ENCODE peak calls at places on chromosomes 3 and 15, in seven cellular contexts. Y, B, A, D, G, T and Z are unnamed samples.

GRCh38 chr3:179000144-179000543 is 71.5 kb downstream of the ZMAT3 start:
- DNase-seq in Y (no peak), B (no peak), A (no peak), D (no peak), G (no peak), T (peak; percentile 54), Z (peak; percentile 33)

GRCh38 chr3:139491966-139492365 is 15.7 kb upstream of the RBP2 start:
- DNase-seq in Y (no peak), B (no peak), A (no peak), D (no peak), G (no peak), T (no peak), Z (no peak)

GRCh38 chr15:48331796-48332641 is 790 bp downstream of the DUT start:
- DNase-seq in Y (peak; percentile 84), B (peak; percentile 21), A (no peak), D (no peak), G (no peak), T (peak; percentile 58), Z (peak; percentile 59)

GRCh38 chr15:40511472-40512133 is 40.8 kb downstream of the CHST14 start:
- DNase-seq in Y (peak; percentile 89), B (peak; percentile 62), A (no peak), D (peak; percentile 47), G (peak; percentile 50), T (peak; percentile 72), Z (peak; percentile 40)

GRCh38 chr3:142858043-142858442 is 30.8 kb downstream of the PCOLCE2 start:
- DNase-seq in Y (no peak), B (no peak), A (no peak), D (no peak), G (no peak), T (no peak), Z (no peak)

GRCh38 chr3:34362910-34363309 is 564.5 kb downstream of the PDCD6IP start:
- DNase-seq in Y (no peak), B (no peak), A (no peak), D (no peak), G (no peak), T (no peak), Z (no peak)

GRCh38 chr15:25739687-25740121 is 123.4 kb downstream of the ATP10A start:
- DNase-seq in Y (no peak), B (no peak), A (no peak), D (no peak), G (no peak), T (peak; percentile 38), Z (no peak)

GRCh38 chr3:94360982-94361381 is 298.1 kb downstream of the NSUN3 start:
- DNase-seq in Y (no peak), B (no peak), A (no peak), D (no peak), G (peak; percentile 24), T (peak; percentile 17), Z (no peak)

GRCh38 chr3:101852983-101853382 is 3.7 kb downstream of the NFKBIZ start:
- DNase-seq in Y (no peak), B (no peak), A (no peak), D (no peak), G (no peak), T (no peak), Z (no peak)

GRCh38 chr3:185658504-185658912 is 72.4 kb downstream of the SENP2 start:
- DNase-seq in Y (no peak), B (peak; percentile 14), A (no peak), D (peak; percentile 67), G (peak; percentile 83), T (peak; percentile 97), Z (peak; percentile 95)

GRCh38 chr3:126911162-126912026 is 71.5 kb upstream of the PLXNA1 start:
- DNase-seq in Y (peak; percentile 92), B (peak; percentile 21), A (no peak), D (peak; percentile 96), G (peak; percentile 97), T (peak; percentile 95), Z (peak; percentile 99)

GRCh38 chr15:101013769-101014223 is 94.6 kb downstream of the LRRK1 start:
- DNase-seq in Y (no peak), B (no peak), A (no peak), D (no peak), G (no peak), T (no peak), Z (no peak)

DNA sequence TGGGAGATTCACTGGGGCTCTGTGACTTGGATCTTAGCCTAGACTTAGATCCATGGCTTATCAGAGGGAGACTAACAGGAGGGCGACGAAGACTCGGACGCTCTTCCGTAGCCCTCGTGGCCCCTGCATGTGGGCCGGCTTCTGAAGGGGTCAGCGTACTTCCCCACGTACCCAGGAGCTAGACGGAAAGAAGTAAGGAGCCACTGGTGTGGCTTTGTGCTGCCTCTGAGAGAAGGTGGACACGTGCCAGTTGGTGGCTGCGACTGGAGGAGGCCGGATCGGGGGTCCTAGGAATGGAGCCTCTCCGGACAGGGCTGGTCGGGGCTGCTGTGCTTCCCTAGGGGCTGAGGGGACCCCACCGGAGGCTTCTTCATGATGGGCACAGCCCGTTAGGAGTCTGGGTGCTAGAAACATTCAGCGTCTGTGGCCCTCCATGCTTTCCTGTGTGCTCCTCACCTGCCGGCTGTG is 1.0 kb downstream of the NRROS start:
- DNase-seq in Y (no peak), B (no peak), A (no peak), D (no peak), G (no peak), T (no peak), Z (no peak)
- H2AFZ ChIP-seq in Y (peak overlapping the region; percentile 96), B (no peak overlapping the region), A (no peak overlapping the region), D (no peak overlapping the region), G (no peak overlapping the region), T (no peak overlapping the region), Z (no peak overlapping the region)

GRCh38 chr3:15633159-15633558 is 31.6 kb downstream of the BTD start:
- DNase-seq in Y (no peak), B (no peak), A (no peak), D (no peak), G (peak; percentile 59), T (peak; percentile 26), Z (no peak)

GRCh38 chr3:15630646-15631350 is 29.3 kb downstream of the BTD start:
- DNase-seq in Y (peak; percentile 58), B (no peak), A (no peak), D (peak; percentile 94), G (peak; percentile 71), T (peak; percentile 86), Z (peak; percentile 50)

GRCh38 chr3:15629860-15630597 is 28.5 kb downstream of the BTD start:
- DNase-seq in Y (peak; percentile 86), B (peak; percentile 62), A (peak; percentile 40), D (peak; percentile 91), G (peak; percentile 60), T (peak; percentile 92), Z (peak; percentile 72)

GRCh38 chr3:15632212-15632580 is 30.7 kb downstream of the BTD start:
- DNase-seq in Y (no peak), B (no peak), A (no peak), D (no peak), G (no peak), T (no peak), Z (no peak)

DNA sequence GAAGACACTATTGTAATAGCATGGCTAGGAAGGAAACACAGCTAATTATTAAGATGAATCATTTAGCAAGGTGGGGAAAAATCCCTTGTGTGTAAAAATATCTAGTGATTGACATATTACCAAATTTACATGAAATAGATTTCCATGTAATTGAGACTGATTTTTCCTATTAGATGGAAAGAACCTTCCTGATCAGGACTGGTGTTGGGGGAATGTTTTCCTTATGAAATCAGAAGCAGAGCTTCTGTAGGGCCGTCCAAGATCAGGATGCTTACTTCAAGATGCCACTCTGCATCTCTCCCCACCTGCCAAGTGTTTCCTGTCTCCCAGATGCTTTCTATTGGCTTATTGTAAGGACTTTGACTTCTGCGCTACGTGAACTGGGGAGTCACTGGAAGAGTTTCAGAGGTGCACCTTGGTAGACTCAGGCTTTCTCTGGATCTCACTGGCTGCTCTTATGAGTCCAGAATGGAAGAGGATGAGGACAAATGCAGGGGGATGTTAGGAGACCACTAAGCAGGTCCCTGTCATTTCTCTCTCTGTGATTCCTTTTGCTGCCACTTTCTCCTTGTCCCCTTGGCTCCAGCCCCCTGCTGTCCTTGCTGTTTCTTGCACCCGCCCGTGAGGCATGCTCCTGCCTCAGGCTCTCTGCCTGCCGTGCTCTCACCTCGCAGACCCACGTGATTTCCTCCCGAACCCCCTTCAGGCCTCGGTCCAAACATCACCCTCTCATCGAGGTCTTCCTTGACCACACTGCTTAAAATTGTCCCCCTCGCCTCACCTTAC is 30.1 kb downstream of the BTD start:
- DNase-seq in Y (peak; percentile 18), B (no peak), A (no peak), D (no peak), G (no peak), T (no peak), Z (no peak)
- H2AFZ ChIP-seq in Y (peak overlapping the region; percentile 5), B (no peak overlapping the region), A (no peak overlapping the region), D (peak overlapping the region; percentile 1), G (no peak overlapping the region), T (no peak overlapping the region), Z (peak overlapping the region; percentile 24)

DNA sequence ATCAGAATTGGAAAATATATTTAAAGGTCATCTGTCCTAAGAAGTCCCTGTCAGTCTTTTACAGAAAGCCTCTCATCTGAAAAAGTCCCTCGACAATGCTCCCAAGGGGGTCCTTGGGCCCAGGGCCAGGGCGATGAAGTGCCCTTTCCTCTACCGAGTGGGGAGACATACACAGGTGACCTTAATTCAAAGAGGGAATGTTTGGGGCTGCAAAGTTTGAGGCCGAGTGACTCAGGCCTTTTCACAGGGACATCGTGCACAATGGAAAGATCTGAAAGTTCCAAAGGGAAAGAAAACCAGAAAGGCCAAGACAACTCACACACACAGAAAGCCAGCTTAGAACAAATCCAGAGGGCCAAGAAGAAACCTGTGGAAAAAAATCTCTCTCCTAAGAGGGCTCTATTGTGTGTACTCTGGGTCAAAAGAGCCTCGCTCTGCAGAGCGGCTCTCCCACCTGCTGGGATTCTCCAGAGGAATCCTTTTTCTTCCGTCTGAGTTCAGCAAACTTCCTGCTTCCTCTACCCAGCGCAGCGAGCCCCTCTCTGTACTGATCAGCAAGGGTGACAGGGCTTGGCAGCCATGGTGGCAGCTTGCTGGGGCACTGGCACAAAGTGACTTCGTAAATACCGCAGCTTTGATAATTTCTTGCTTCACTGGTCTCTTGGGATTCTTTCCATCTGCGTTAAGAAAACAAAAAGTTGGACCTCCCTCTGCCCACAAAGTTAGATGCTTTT is 259.1 kb downstream of the OPA1 start:
- DNase-seq in Y (no peak), B (no peak), A (peak; percentile 37), D (peak; percentile 34), G (peak; percentile 98), T (peak; percentile 31), Z (no peak)
- H2AFZ ChIP-seq in Y (peak overlapping the region; percentile 78), B (peak overlapping the region; percentile 46), A (peak overlapping the region; percentile 85), D (peak overlapping the region; percentile 29), G (peak overlapping the region; percentile 63), T (peak overlapping the region; percentile 52), Z (no peak overlapping the region)

GRCh38 chr3:37491776-37492175 is 317.4 kb upstream of the LRRFIP2 start:
- DNase-seq in Y (no peak), B (no peak), A (no peak), D (no peak), G (no peak), T (no peak), Z (no peak)

GRCh38 chr3:37492468-37492867 is 318.1 kb upstream of the LRRFIP2 start:
- DNase-seq in Y (no peak), B (no peak), A (no peak), D (no peak), G (no peak), T (no peak), Z (no peak)

GRCh38 chr3:37493485-37494080 is 319.2 kb upstream of the LRRFIP2 start:
- DNase-seq in Y (no peak), B (no peak), A (no peak), D (no peak), G (no peak), T (no peak), Z (no peak)

GRCh38 chr3:37492977-37493471 is 318.6 kb upstream of the LRRFIP2 start:
- DNase-seq in Y (no peak), B (no peak), A (no peak), D (peak; percentile 4), G (no peak), T (no peak), Z (peak; percentile 35)

GRCh38 chr3:37494206-37494605 is 319.8 kb upstream of the LRRFIP2 start:
- DNase-seq in Y (no peak), B (no peak), A (no peak), D (no peak), G (no peak), T (no peak), Z (no peak)
- H2AFZ ChIP-seq in Y (no peak overlapping the region), B (no peak overlapping the region), A (no peak overlapping the region), D (no peak overlapping the region), G (no peak overlapping the region), T (no peak overlapping the region), Z (no peak overlapping the region)